ENCODE peak calls at places on chromosomes 2 and 18, in four cellular contexts. B, C, D and A are unnamed samples.

GRCh38 chr2:135783416-135783815 is 41.8 kb downstream of the UBXN4 start:
- DNase-seq in B (no peak), C (no peak), D (no peak), A (peak)

GRCh38 chr2:109294523-109294922 is 165.5 kb downstream of the SH3RF3 start:
- DNase-seq in B (no peak), C (no peak), D (no peak), A (no peak)

GRCh38 chr2:104502904-104503303 is 351.0 kb upstream of the POU3F3 start:
- DNase-seq in B (no peak), C (peak), D (no peak), A (no peak)

GRCh38 chr2:159202568-159203071 is 83.9 kb downstream of the WDSUB1 start:
- DNase-seq in B (no peak), C (peak), D (no peak), A (peak)

GRCh38 chr2:121038831-121039230 is 246.2 kb downstream of the TFCP2L1 start:
- DNase-seq in B (no peak), C (no peak), D (no peak), A (peak)

GRCh38 chr2:46827274-46827930 is 88.2 kb downstream of the MCFD2 start:
- DNase-seq in B (no peak), C (no peak), D (no peak), A (peak)

GRCh38 chr2:146730882-146731281 is 1113.9 kb upstream of the ACVR2A start:
- DNase-seq in B (no peak), C (no peak), D (no peak), A (no peak)

GRCh38 chr18:11096411-11096810 is 53.0 kb downstream of the PIEZO2 start:
- DNase-seq in B (no peak), C (no peak), D (no peak), A (no peak)

GRCh38 chr2:121346886-121347285 is 61.9 kb upstream of the TFCP2L1 start:
- DNase-seq in B (no peak), C (no peak), D (no peak), A (peak)

GRCh38 chr2:95348609-95349567 is 51.7 kb downstream of the KCNIP3 start:
- DNase-seq in B (no peak), C (no peak), D (no peak), A (no peak)

GRCh38 chr2:61263848-61264247 is 101.9 kb downstream of the C2orf74 start:
- DNase-seq in B (no peak), C (no peak), D (no peak), A (no peak)

GRCh38 chr2:221095381-221095780 is 476.7 kb downstream of the EPHA4 start:
- DNase-seq in B (no peak), C (no peak), D (no peak), A (no peak)

GRCh38 chr18:55199291-55199963 is 240.2 kb upstream of the CCDC68 start:
- DNase-seq in B (no peak), C (no peak), D (no peak), A (no peak)

GRCh38 chr2:18703555-18703954 is 114.2 kb upstream of the NT5C1B start:
- DNase-seq in B (no peak), C (no peak), D (no peak), A (peak)

GRCh38 chr2:116949249-116949648 is 865.2 kb upstream of the DDX18 start:
- DNase-seq in B (no peak), C (no peak), D (no peak), A (no peak)

GRCh38 chr2:172339431-172340010 is 87.9 kb upstream of the ITGA6 start:
- DNase-seq in B (no peak), C (no peak), D (no peak), A (peak)

GRCh38 chr2:217366996-217367395 is 507.1 kb upstream of the TNP1 start:
- DNase-seq in B (no peak), C (no peak), D (no peak), A (peak)